ENCODE peak calls at places on chromosomes 2 and 18, in ten cellular contexts. I is breast epithelium, O is GM12878, M is upper lobe of left lung, Y is K562, V is HepG2, K is transverse colon, F is stomach, E is endothelial cell of umbilical vein, W is GM23338. R is an unnamed sample.

GRCh38 chr2:122528958-122529670 is 773.7 kb downstream of the TSN start:
- DNase-seq in I (no peak), O (no peak), M (no peak), Y (no peak), V (no peak), K (no peak), F (no peak), E (no peak), W (no peak), R (no peak)

GRCh38 chr2:61470965-61471904 is at the start of gene USP34:
- DNase-seq in I (peak), O (peak), M (peak), Y (peak), V (peak), K (peak), F (peak), E (peak), W (peak), R (peak)

GRCh38 chr18:80210312-80211083 is 36.8 kb downstream of the PARD6G start:
- DNase-seq in I (no peak), O (no peak), M (no peak), Y (no peak), V (peak), K (no peak), F (no peak), E (no peak), W (no peak), R (no peak)

GRCh38 chr18:38751211-38751610 is 1185.6 kb upstream of the CELF4 start:
- DNase-seq in I (no peak), O (no peak), M (no peak), Y (no peak), V (no peak), K (no peak), F (no peak), E (no peak), W (no peak), R (no peak)

GRCh38 chr2:171702781-171703556 is 15.7 kb downstream of the DYNC1I2 start:
- DNase-seq in I (no peak), O (no peak), M (no peak), Y (no peak), V (no peak), K (no peak), F (no peak), E (peak), W (no peak), R (no peak)

GRCh38 chr18:12296087-12296403 is 12.0 kb upstream of the TUBB6 start:
- DNase-seq in I (no peak), O (no peak), M (no peak), Y (peak), V (no peak), K (no peak), F (no peak), E (no peak), W (no peak), R (no peak)

GRCh38 chr2:169571571-169571970 is 2.1 kb downstream of the FASTKD1 start:
- DNase-seq in I (no peak), O (no peak), M (no peak), Y (no peak), V (no peak), K (no peak), F (no peak), E (no peak), W (no peak), R (no peak)

GRCh38 chr2:50995610-50996009 is 36.3 kb downstream of the NRXN1 start:
- DNase-seq in I (no peak), O (no peak), M (no peak), Y (no peak), V (no peak), K (no peak), F (no peak), E (no peak), W (no peak), R (no peak)

GRCh38 chr2:142951190-142952007 is 73.9 kb downstream of the KYNU start:
- DNase-seq in I (no peak), O (no peak), M (no peak), Y (no peak), V (peak), K (no peak), F (no peak), E (no peak), W (no peak), R (no peak)

GRCh38 chr2:9560628-9561027 is 5.0 kb upstream of the ADAM17 start:
- DNase-seq in I (no peak), O (no peak), M (no peak), Y (no peak), V (no peak), K (no peak), F (no peak), E (no peak), W (no peak), R (no peak)

GRCh38 chr18:79953921-79954651 is 2.6 kb upstream of the SLC66A2 start:
- DNase-seq in I (peak), O (no peak), M (peak), Y (no peak), V (no peak), K (peak), F (no peak), E (no peak), W (no peak), R (no peak)

GRCh38 chr2:195411219-195411687 is 245.8 kb upstream of the SLC39A10 start:
- DNase-seq in I (no peak), O (peak), M (no peak), Y (no peak), V (no peak), K (no peak), F (no peak), E (no peak), W (no peak), R (no peak)

GRCh38 chr18:35432565-35433001 is 55.4 kb upstream of the ZNF396 start:
- DNase-seq in I (no peak), O (no peak), M (no peak), Y (no peak), V (no peak), K (no peak), F (no peak), E (no peak), W (no peak), R (no peak)

GRCh38 chr18:8654482-8655451 is 45.5 kb downstream of the RAB12 start:
- DNase-seq in I (no peak), O (no peak), M (no peak), Y (peak), V (no peak), K (no peak), F (no peak), E (peak), W (peak), R (no peak)

GRCh38 chr18:8426401-8426800 is 182.8 kb upstream of the RAB12 start:
- DNase-seq in I (no peak), O (no peak), M (no peak), Y (peak), V (peak), K (no peak), F (no peak), E (no peak), W (peak), R (no peak)

GRCh38 chr2:23404426-23404825 is 19.4 kb downstream of the KLHL29 start:
- DNase-seq in I (no peak), O (peak), M (peak), Y (no peak), V (peak), K (peak), F (no peak), E (peak), W (peak), R (peak)

GRCh38 chr18:63205791-63206252 is 113.7 kb downstream of the BCL2 start:
- DNase-seq in I (no peak), O (no peak), M (no peak), Y (no peak), V (no peak), K (no peak), F (no peak), E (no peak), W (no peak), R (no peak)

GRCh38 chr2:190334479-190335224 is 8.7 kb upstream of the INPP1 start:
- DNase-seq in I (no peak), O (no peak), M (no peak), Y (peak), V (peak), K (no peak), F (no peak), E (peak), W (no peak), R (no peak)

GRCh38 chr2:107785756-107786155 is 40.9 kb upstream of the RGPD4 start:
- DNase-seq in I (no peak), O (no peak), M (no peak), Y (no peak), V (no peak), K (no peak), F (no peak), E (no peak), W (no peak), R (no peak)

GRCh38 chr2:190342601-190343000 is 788 bp upstream of the INPP1 start:
- DNase-seq in I (no peak), O (no peak), M (no peak), Y (no peak), V (no peak), K (no peak), F (no peak), E (no peak), W (no peak), R (no peak)

GRCh38 chr18:25373443-25373842 is 21.5 kb upstream of the ZNF521 start:
- DNase-seq in I (no peak), O (no peak), M (no peak), Y (no peak), V (no peak), K (no peak), F (no peak), E (no peak), W (no peak), R (no peak)

GRCh38 chr18:63141777-63142176 is 177.8 kb downstream of the BCL2 start:
- DNase-seq in I (no peak), O (peak), M (no peak), Y (no peak), V (no peak), K (peak), F (no peak), E (no peak), W (no peak), R (no peak)

DNA sequence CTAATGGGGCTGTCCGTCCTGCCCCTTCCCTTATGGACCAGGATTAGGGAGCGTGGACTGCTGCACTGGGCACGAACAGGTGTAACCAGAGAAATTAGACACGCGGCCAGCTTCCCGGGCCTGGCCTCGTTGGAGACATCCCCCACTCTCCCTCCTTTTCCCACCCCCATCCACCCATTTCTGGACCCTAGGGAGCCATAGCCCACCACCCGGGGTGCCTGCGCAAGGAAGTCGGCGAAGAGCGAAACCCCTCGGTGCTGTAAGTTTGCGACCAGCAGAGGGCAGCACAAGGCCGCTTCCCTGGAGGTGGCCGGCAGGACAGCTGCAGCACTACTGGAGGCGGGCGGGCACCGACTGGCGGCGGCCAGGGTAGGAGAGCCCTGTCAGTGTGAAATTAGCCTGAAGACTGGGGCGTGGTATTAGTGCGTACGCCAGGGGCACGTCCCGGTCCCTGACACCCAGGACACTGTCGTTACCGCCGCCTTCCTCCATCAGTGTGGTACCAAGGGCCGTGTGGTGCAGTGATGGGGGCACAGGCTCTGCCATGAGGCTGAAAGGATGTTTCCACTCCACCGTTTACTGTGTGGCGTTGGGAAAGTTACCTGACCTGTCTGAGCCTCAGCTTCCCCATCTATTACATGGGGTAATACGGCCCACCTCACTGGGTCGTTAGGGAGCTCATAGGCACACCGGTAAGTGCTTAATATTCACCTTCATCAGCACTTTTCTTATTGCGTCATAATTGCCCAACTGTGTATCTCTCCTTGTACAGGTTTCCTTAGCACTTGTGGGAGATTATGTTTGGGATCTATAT is 36.0 kb upstream of the CD207 start:
- DNase-seq in I (peak), O (no peak), M (peak), Y (peak), V (peak), K (peak), F (peak), E (peak), W (peak), R (peak)
- H3K4me3 ChIP-seq in I (peak), O (no peak), M (no peak), Y (no peak), V (no peak), K (no peak), F (peak), E (no peak), W (peak), R (no peak)

GRCh38 chr2:173210270-173211196 is 134.9 kb downstream of the MAP3K20 start:
- DNase-seq in I (peak), O (peak), M (peak), Y (peak), V (peak), K (peak), F (peak), E (peak), W (peak), R (peak)
- TF ChIP-seq POLR2AphosphoS5 in I (peak), O (no peak), M (peak), Y (no peak), V (no peak), K (peak), F (peak), E (no peak), W (no peak), R (peak)

GRCh38 chr18:55587341-55588000 is 521 bp downstream of the TCF4 start:
- DNase-seq in I (no peak), O (no peak), M (no peak), Y (peak), V (no peak), K (no peak), F (no peak), E (peak), W (peak), R (no peak)

GRCh38 chr18:55589625-55590291 is 1.8 kb upstream of the TCF4 start:
- DNase-seq in I (peak), O (peak), M (peak), Y (peak), V (no peak), K (peak), F (peak), E (peak), W (peak), R (peak)

GRCh38 chr18:55588001-55588875 is at the start of gene TCF4:
- DNase-seq in I (peak), O (no peak), M (peak), Y (peak), V (no peak), K (peak), F (peak), E (peak), W (peak), R (peak)

GRCh38 chr18:55586841-55587240 is 1.2 kb downstream of the TCF4 start:
- DNase-seq in I (no peak), O (no peak), M (no peak), Y (no peak), V (no peak), K (no peak), F (no peak), E (peak), W (no peak), R (no peak)

GRCh38 chr18:55588876-55589595 is 1.0 kb upstream of the TCF4 start:
- DNase-seq in I (no peak), O (no peak), M (no peak), Y (no peak), V (no peak), K (no peak), F (no peak), E (peak), W (no peak), R (no peak)
- H3K4me3 ChIP-seq in I (peak), O (peak), M (peak), Y (peak), V (no peak), K (no peak), F (peak), E (peak), W (peak), R (peak)

DNA sequence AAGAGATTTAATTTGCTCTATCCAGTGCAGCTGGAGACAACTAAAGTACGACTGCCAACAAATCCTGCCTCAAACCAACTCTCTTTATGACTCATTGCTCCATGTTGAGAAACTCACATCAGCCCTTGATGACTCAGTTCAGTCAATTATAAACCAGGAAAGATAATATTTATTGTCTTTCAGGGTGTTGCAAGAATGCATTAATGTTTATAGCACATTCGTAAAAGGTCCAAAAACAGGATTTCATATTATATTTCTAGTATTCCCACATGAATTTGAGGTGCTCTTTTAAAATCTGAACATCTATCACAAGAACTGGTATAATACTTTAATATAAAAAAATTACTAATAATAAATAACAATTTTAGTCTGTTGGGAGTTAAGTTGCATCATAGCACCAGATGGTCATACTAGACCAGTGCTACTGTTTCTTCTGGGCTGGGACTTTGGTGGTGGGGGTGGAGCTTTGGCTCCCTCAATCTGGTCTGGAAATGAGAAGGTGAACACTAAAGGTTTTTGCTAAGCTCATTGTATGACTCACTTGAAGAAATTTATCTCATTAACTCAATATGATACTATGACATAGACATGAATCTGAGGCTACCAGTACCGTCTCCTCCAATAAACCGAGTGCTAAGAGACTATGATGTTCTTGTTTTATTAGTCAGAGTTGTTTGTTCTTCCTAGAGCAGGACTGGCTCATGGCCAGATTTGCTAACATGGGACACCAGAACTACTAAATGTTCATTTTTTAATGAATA is 26.6 kb upstream of the MAP3K20 start:
- DNase-seq in I (no peak), O (no peak), M (peak), Y (peak), V (peak), K (peak), F (peak), E (peak), W (no peak), R (peak)
- TF ChIP-seq POLR2AphosphoS5 in I (peak), O (no peak), M (peak), Y (no peak), V (no peak), K (peak), F (peak), E (peak), W (no peak), R (peak)

DNA sequence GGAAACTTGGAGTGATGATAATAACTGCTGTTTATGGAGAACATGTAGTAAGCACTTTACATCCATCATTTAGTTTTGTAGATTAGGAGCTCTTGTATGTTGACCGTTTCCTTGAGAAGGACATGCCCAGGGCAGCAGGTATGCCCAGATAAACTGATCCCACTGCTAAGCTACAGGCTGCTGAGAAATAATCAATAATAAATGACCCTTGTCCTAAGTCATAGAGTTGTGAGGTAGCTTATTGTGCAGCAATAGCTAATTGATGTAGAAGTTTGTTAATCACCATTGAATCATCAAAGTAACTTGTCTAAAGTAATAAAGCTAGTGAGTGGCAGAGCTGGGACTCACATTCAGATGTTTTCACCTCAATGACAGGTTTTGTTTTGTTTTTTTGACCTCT is 287.2 kb upstream of the CYRIA start:
- DNase-seq in I (no peak), O (no peak), M (no peak), Y (no peak), V (no peak), K (no peak), F (no peak), E (no peak), W (no peak), R (no peak)
- H3K4me3 ChIP-seq in I (no peak), O (no peak), M (no peak), Y (no peak), V (no peak), K (no peak), F (no peak), E (no peak), W (no peak), R (no peak)

GRCh38 chr2:42567806-42568429 is 514 bp upstream of the MTA3 start:
- DNase-seq in I (peak), O (peak), M (peak), Y (no peak), V (peak), K (peak), F (peak), E (no peak), W (peak), R (peak)
- TF ChIP-seq POLR2AphosphoS5 in I (no peak), O (no peak), M (no peak), Y (no peak), V (no peak), K (no peak), F (no peak), E (no peak), W (no peak), R (no peak)

GRCh38 chr18:54521846-54522245 is 69.2 kb upstream of the DYNAP start:
- DNase-seq in I (no peak), O (no peak), M (no peak), Y (no peak), V (no peak), K (no peak), F (no peak), E (no peak), W (no peak), R (no peak)
- H3K4me3 ChIP-seq in I (no peak), O (no peak), M (no peak), Y (no peak), V (no peak), K (no peak), F (no peak), E (no peak), W (no peak), R (no peak)

GRCh38 chr2:48415765-48416515 is 114.0 kb upstream of the STON1 start:
- DNase-seq in I (no peak), O (no peak), M (no peak), Y (no peak), V (peak), K (no peak), F (no peak), E (no peak), W (peak), R (no peak)

GRCh38 chr2:48417843-48418838 is 111.8 kb upstream of the STON1 start:
- DNase-seq in I (no peak), O (no peak), M (no peak), Y (no peak), V (peak), K (no peak), F (no peak), E (no peak), W (no peak), R (no peak)

GRCh38 chr2:48420512-48421197 is 109.3 kb upstream of the STON1 start:
- DNase-seq in I (peak), O (no peak), M (peak), Y (peak), V (peak), K (peak), F (peak), E (peak), W (peak), R (peak)

GRCh38 chr2:48423376-48423775 is 106.6 kb upstream of the STON1 start:
- DNase-seq in I (no peak), O (no peak), M (no peak), Y (no peak), V (no peak), K (no peak), F (no peak), E (peak), W (no peak), R (no peak)

DNA sequence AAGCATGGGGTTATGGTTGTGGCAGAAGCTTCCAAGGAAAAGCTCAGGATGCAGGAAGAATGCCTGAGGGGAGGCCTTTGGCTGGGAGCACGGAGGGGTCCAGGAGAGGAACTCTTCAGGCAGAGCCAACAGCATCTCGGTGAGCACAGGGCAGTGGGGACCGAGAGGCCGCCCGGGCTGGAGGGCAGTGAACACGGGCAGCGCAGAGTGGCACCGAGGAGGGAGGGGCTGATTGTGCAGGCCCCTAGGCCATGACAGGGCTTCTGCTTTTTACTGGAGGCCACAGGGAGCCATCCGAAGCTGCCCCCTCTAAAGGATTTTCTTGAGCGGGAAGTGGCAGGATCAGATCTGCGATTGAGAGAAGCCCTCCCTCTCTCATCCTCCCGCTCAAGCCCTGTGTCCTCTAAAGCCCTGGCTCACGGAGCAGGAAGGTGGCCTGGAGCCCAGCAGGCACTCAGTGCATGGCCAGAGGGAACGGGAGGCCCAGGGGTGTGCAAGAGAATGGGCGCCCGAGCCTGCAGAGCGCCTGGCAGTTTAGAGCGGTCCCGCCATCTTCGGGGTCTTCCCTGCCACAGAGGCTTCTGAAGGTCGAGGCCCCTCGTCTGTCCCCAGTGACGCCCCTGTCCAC is 110.0 kb upstream of the STON1 start:
- DNase-seq in I (no peak), O (no peak), M (no peak), Y (no peak), V (no peak), K (no peak), F (no peak), E (no peak), W (no peak), R (no peak)
- TF ChIP-seq POLR2AphosphoS5 in I (no peak), O (no peak), M (no peak), Y (no peak), V (no peak), K (no peak), F (no peak), E (no peak), W (no peak), R (no peak)

R was measured in prostate gland.